ENCODE peak calls at places on chromosomes 4 and X, in seven cellular contexts. N, E, O, M, U, I and R are unnamed samples.
A peak's percentile ranks its signal among the peaks of the same experiment; 100 is the strongest.

GRCh38 chrX:130625381-130625780 is 223.6 kb downstream of the RBMX2 start:
- DNase-seq in N (no peak), E (no peak), O (no peak), M (no peak), U (no peak), I (no peak), R (no peak)

GRCh38 chr4:155047755-155048154 is 160.7 kb upstream of the NPY2R start:
- DNase-seq in N (no peak), E (no peak), O (no peak), M (no peak), U (no peak), I (no peak), R (no peak)

GRCh38 chr4:37822220-37822619 is 4.3 kb upstream of the PGM2 start:
- DNase-seq in N (no peak), E (no peak), O (no peak), M (no peak), U (no peak), I (no peak), R (no peak)

GRCh38 chr4:135492439-135492838 is 1290.8 kb upstream of the PABPC4L start:
- DNase-seq in N (no peak), E (no peak), O (no peak), M (no peak), U (no peak), I (no peak), R (no peak)

GRCh38 chrX:113699939-113700338 is 859.3 kb upstream of the AMOT start:
- DNase-seq in N (no peak), E (no peak), O (no peak), M (no peak), U (no peak), I (no peak), R (no peak)

GRCh38 chr4:11367371-11367770 is 61.3 kb downstream of the HS3ST1 start:
- DNase-seq in N (no peak), E (no peak), O (no peak), M (no peak), U (no peak), I (no peak), R (no peak)

GRCh38 chr4:100838286-100838685 is 320.5 kb upstream of the EMCN start:
- DNase-seq in N (no peak), E (no peak), O (peak; percentile 7), M (no peak), U (no peak), I (no peak), R (no peak)

GRCh38 chr4:78939667-78940008 is 400 bp upstream of the PAQR3 start:
- DNase-seq in N (no peak), E (no peak), O (peak; percentile 11), M (no peak), U (no peak), I (no peak), R (no peak)

GRCh38 chr4:119212964-119213606 is 572 bp downstream of the USP53 start:
- DNase-seq in N (peak; percentile 89), E (peak; percentile 82), O (peak; percentile 69), M (peak; percentile 12), U (peak; percentile 85), I (peak; percentile 88), R (peak; percentile 69)

GRCh38 chr4:92021203-92021602 is 282.6 kb upstream of the GRID2 start:
- DNase-seq in N (no peak), E (no peak), O (no peak), M (no peak), U (no peak), I (no peak), R (no peak)

GRCh38 chrX:37425370-37425769 is 76.2 kb downstream of the PRRG1 start:
- DNase-seq in N (no peak), E (no peak), O (no peak), M (no peak), U (no peak), I (no peak), R (no peak)

GRCh38 chr4:84578540-84579409 is 4.2 kb upstream of the CDS1 start:
- DNase-seq in N (peak; percentile 51), E (peak; percentile 29), O (peak; percentile 17), M (no peak), U (no peak), I (peak; percentile 39), R (peak; percentile 27)

GRCh38 chrX:57906790-57907189 is 3.5 kb downstream of the ZXDA start:
- DNase-seq in N (no peak), E (no peak), O (no peak), M (no peak), U (no peak), I (no peak), R (no peak)

GRCh38 chrX:84161641-84162040 is 26.4 kb downstream of the RPS6KA6 start:
- DNase-seq in N (no peak), E (no peak), O (no peak), M (no peak), U (no peak), I (no peak), R (no peak)

GRCh38 chr4:2791518-2792395 is 1.1 kb upstream of the SH3BP2 start:
- DNase-seq in N (no peak), E (no peak), O (peak; percentile 22), M (no peak), U (no peak), I (no peak), R (no peak)

GRCh38 chr4:76626686-76627465 is 191.8 kb downstream of the SHROOM3 start:
- DNase-seq in N (no peak), E (peak; percentile 10), O (peak; percentile 21), M (no peak), U (no peak), I (peak; percentile 3), R (no peak)

GRCh38 chrX:68705986-68706385 is 58.5 kb downstream of the STARD8 start:
- DNase-seq in N (no peak), E (no peak), O (no peak), M (no peak), U (no peak), I (no peak), R (no peak)

GRCh38 chrX:131617182-131617581 is 73.3 kb downstream of the OR13H1 start:
- DNase-seq in N (no peak), E (no peak), O (no peak), M (no peak), U (no peak), I (no peak), R (no peak)

GRCh38 chrX:70509078-70509477 is 64.4 kb downstream of the DLG3 start:
- DNase-seq in N (no peak), E (no peak), O (no peak), M (no peak), U (no peak), I (no peak), R (no peak)

GRCh38 chr4:46908148-46908547 is 897 bp downstream of the COX7B2 start:
- DNase-seq in N (no peak), E (no peak), O (no peak), M (no peak), U (no peak), I (no peak), R (no peak)

GRCh38 chr4:51855270-51855669 is 12.3 kb downstream of the DCUN1D4 start:
- DNase-seq in N (no peak), E (no peak), O (no peak), M (no peak), U (no peak), I (no peak), R (no peak)

GRCh38 chrX:39896951-39897740 is 200.6 kb downstream of the BCOR start:
- DNase-seq in N (no peak), E (no peak), O (no peak), M (no peak), U (peak; percentile 52), I (peak; percentile 24), R (no peak)

DNA sequence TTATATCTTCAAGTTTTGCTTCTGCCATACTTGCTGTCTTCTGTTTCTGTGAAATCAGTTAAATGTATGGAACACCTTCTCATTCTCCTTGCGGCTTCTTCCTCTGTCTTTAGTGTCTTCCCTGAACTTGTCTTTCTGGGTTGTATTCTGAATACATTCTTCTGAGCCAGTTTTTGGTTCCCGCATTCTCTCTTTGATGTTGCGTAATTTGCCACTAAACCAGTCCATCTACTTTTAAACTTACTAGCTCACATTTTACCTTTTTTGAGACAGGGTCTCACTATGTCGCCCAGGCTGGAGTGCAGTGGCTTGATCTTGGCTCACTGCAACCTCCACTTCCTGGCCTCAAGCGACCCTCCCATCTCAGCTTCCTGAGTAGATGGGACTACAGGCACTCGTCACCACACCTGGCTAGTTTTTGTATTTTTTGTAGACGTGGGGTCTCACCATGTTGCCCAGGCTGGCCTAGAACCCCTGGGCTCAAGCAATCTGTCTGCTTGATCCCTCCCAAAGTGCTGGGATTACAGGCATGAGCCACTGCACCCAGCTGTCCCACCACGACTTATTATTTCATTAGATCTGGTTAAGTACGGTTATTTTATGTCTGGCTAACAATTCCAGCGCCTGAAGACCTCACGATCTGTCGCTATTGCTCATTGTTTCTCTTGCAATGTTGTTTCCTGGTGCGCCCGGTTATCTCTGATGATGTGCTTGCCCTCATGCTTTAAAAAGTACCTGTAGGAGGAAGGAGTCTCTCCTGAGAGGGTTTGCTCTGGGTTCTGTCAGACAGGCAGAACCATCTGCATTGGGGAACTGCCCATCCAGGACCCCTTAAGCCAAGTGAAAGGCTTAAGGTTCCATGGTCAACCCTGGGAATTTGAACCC is 9.8 kb upstream of the FAM3A start:
- DNase-seq in N (no peak), E (no peak), O (no peak), M (no peak), U (no peak), I (no peak), R (no peak)
- H3K27ac ChIP-seq in N (no peak overlapping the region), E (no peak overlapping the region), O (no peak overlapping the region), M (no peak overlapping the region), U (no peak overlapping the region), I (no peak overlapping the region), R (no peak overlapping the region)

DNA sequence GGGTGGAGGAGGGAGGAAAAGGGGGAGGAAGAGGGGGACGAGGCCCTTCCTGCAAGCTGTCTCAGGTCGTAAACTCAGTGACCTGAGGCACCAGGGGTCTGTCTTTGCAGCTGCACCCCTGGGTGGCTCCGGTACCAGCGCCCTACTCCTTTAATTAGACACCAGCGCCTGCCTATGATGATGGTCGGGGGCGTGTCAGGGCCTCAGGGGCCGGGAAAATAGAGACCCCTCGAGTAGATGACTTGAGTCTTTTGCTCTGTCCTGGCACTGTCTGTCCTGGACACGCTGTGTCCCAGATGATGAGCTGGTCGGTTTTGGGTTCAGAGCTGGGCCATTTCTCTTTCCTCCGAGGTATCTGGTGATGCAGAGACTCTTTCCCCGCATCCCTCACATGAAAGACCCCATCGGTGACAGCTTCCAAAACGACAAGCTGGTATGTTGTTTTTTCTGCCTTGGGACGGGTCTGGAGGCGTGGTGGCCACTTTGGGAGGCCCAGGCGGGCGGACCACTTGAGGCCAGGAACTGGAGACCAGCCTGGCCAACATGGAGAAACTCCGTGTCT is 11.2 kb downstream of the SLC25A6 start:
- DNase-seq in N (no peak), E (no peak), O (peak; percentile 51), M (no peak), U (peak; percentile 66), I (no peak), R (no peak)
- TF ChIP-seq SIN3A in N (no peak), E (no peak), O (peak; percentile 70), M (no peak), U (no peak), I (no peak), R (no peak)

DNA sequence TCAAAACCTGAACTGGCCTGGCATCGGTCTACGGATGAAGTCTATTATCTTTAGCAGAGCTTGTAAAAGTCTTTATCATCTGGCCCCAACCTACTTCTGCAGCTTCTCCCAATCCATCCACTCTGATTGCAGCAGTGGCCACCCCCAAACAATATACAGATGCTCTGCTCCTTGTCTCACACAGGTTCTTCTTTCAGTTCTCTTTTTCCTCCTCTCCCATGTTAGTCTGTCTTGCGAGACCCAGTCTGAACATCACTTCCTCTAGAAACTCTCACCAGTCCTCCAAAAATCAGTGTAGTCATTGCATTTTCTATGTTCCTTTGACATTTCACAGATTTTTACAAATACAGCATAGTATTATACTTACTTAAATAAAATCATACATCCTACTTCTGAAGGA is 163.0 kb downstream of the FRMPD4 start:
- DNase-seq in N (no peak), E (no peak), O (no peak), M (no peak), U (no peak), I (no peak), R (no peak)
- TF ChIP-seq CTCF in N (no peak), E (no peak), O (no peak), M (no peak), U (no peak), I (no peak), R (no peak)

GRCh38 chrX:77264490-77264889 is 182.7 kb upstream of the FGF16 start:
- DNase-seq in N (no peak), E (no peak), O (no peak), M (no peak), U (no peak), I (no peak), R (no peak)
- H3K27ac ChIP-seq in N (no peak overlapping the region), E (no peak overlapping the region), O (no peak overlapping the region), M (no peak overlapping the region), U (no peak overlapping the region), I (no peak overlapping the region), R (no peak overlapping the region)